ENCODE peak calls at places on chromosomes 4 and X, in eight cellular contexts. V is body of pancreas; A is CD8-positive, alpha-beta T cell; N is lung; C is PC-3; Q is HCT116; R is GM23248; D is breast epithelium. L is an unnamed sample.

GRCh38 chr4:33369366-33369899 is 2649.3 kb downstream of the PCDH7 start:
- DNase-seq in V (no peak), A (no peak), N (no peak), C (peak; percentile 74), Q (peak; percentile 66), R (peak; percentile 58), D (no peak), L (peak; percentile 18)

GRCh38 chrX:10077425-10078188 is 79.2 kb upstream of the CLCN4 start:
- DNase-seq in V (no peak), A (no peak), N (no peak), C (peak; percentile 82), Q (no peak), R (peak; percentile 71), D (no peak), L (no peak)

GRCh38 chr4:60241886-60242285 is 958.2 kb upstream of the ADGRL3 start:
- DNase-seq in V (no peak), A (no peak), N (no peak), C (no peak), Q (no peak), R (no peak), D (no peak), L (no peak)

GRCh38 chrX:131869182-131869581 is 153.9 kb upstream of the STK26 start:
- DNase-seq in V (no peak), A (no peak), N (no peak), C (no peak), Q (no peak), R (no peak), D (no peak), L (no peak)

GRCh38 chr4:4387531-4388311 is 819 bp downstream of the NSG1 start:
- DNase-seq in V (no peak), A (peak; percentile 16), N (no peak), C (no peak), Q (no peak), R (peak; percentile 24), D (no peak), L (no peak)

GRCh38 chr4:54187148-54187547 is 41.9 kb upstream of the PDGFRA start:
- DNase-seq in V (no peak), A (no peak), N (no peak), C (no peak), Q (no peak), R (no peak), D (no peak), L (no peak)

GRCh38 chrX:41241962-41242361 is 92.0 kb upstream of the DDX3X start:
- DNase-seq in V (no peak), A (no peak), N (no peak), C (no peak), Q (no peak), R (no peak), D (no peak), L (no peak)

GRCh38 chr4:3689006-3689405 is 77.2 kb upstream of the ADRA2C start:
- DNase-seq in V (no peak), A (no peak), N (no peak), C (no peak), Q (no peak), R (no peak), D (no peak), L (no peak)

GRCh38 chr4:127968565-127968964 is 3.4 kb downstream of the ABHD18 start:
- DNase-seq in V (no peak), A (no peak), N (no peak), C (no peak), Q (no peak), R (no peak), D (no peak), L (no peak)

GRCh38 chr4:127965803-127966175 is 583 bp downstream of the ABHD18 start:
- DNase-seq in V (peak; percentile 81), A (peak; percentile 52), N (peak; percentile 48), C (peak; percentile 33), Q (peak; percentile 52), R (peak; percentile 33), D (peak; percentile 40), L (no peak)

GRCh38 chr4:127959794-127960193 is 5.2 kb downstream of the MFSD8 start:
- DNase-seq in V (no peak), A (no peak), N (no peak), C (no peak), Q (no peak), R (peak; percentile 12), D (no peak), L (no peak)

GRCh38 chr4:127967141-127967775 is 2.1 kb downstream of the ABHD18 start:
- DNase-seq in V (no peak), A (no peak), N (no peak), C (no peak), Q (no peak), R (no peak), D (no peak), L (no peak)

GRCh38 chr4:127965062-127965802 is at the start of the genes ABHD18 and MFSD8:
- DNase-seq in V (peak; percentile 100), A (peak; percentile 98), N (peak; percentile 100), C (peak; percentile 98), Q (peak; percentile 99), R (peak; percentile 100), D (peak; percentile 98), L (peak; percentile 98)
- H3K27ac ChIP-seq in V (peak within 1 kb of the TSS; percentile 99), A (peak within 1 kb of the TSS; percentile 91), N (peak within 1 kb of the TSS; percentile 93), C (peak within 1 kb of the TSS; percentile 73), Q (peak within 1 kb of the TSS; percentile 87), R (peak within 1 kb of the TSS; percentile 62), D (peak within 1 kb of the TSS; percentile 95), L (peak within 1 kb of the TSS; percentile 92)

GRCh38 chr4:7475207-7475606 is 40.5 kb upstream of the PSAPL1 start:
- DNase-seq in V (no peak), A (no peak), N (no peak), C (no peak), Q (no peak), R (no peak), D (no peak), L (no peak)

GRCh38 chr4:7476820-7477219 is 42.1 kb upstream of the PSAPL1 start:
- DNase-seq in V (no peak), A (no peak), N (no peak), C (no peak), Q (no peak), R (no peak), D (no peak), L (no peak)

GRCh38 chr4:7480423-7480822 is 45.7 kb upstream of the PSAPL1 start:
- DNase-seq in V (no peak), A (no peak), N (no peak), C (no peak), Q (no peak), R (no peak), D (no peak), L (no peak)

GRCh38 chr4:7478665-7479064 is 43.9 kb upstream of the PSAPL1 start:
- DNase-seq in V (no peak), A (no peak), N (no peak), C (no peak), Q (no peak), R (no peak), D (no peak), L (no peak)

GRCh38 chr4:7477695-7478094 is 43.0 kb upstream of the PSAPL1 start:
- DNase-seq in V (no peak), A (no peak), N (no peak), C (no peak), Q (no peak), R (no peak), D (no peak), L (no peak)
- H3K27me3 ChIP-seq in V (no peaks in the 10 kb centered on the region), A (no peaks in the 10 kb centered on the region), N (no peaks in the 10 kb centered on the region), C (no peaks in the 10 kb centered on the region), Q (peaks cover 4% of the 10 kb centered on the region), R (no peaks in the 10 kb centered on the region), D (no peaks in the 10 kb centered on the region), L (peaks cover 25% of the 10 kb centered on the region)

DNA sequence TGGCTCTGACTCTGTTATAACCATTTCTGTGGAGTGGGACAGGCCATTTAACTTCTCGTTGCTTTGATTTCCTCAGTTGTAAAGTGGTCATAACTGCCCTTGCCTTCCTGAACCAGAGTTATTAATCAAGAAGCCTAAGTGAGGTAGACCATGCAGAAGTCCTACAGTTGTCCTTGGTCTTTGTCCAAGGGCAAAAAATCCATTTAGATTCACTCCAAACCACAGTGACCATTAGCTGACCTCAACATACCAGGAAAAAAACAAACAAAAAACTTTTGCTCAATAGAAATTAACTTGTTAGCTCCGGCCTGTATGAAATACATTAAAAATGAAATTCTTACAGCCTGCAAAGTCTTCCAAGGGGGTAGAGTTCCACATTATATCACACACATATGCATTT is 52.7 kb downstream of the TBC1D9 start:
- DNase-seq in V (no peak), A (no peak), N (no peak), C (no peak), Q (no peak), R (no peak), D (no peak), L (no peak)
- H3K27ac ChIP-seq in V (no peak overlapping the region), A (no peak overlapping the region), N (peak overlapping the region; percentile 20), C (no peak overlapping the region), Q (no peak overlapping the region), R (no peak overlapping the region), D (peak overlapping the region; percentile 73), L (no peak overlapping the region)

GRCh38 chrX:70241501-70241900 is 7.0 kb downstream of the AWAT1 start:
- DNase-seq in V (no peak), A (no peak), N (no peak), C (no peak), Q (no peak), R (no peak), D (no peak), L (no peak)
- H3K27me3 ChIP-seq in V (no peaks in the 10 kb centered on the region), A (no peaks in the 10 kb centered on the region), N (no peaks in the 10 kb centered on the region), C (no peaks in the 10 kb centered on the region), Q (no peaks in the 10 kb centered on the region), R (no peaks in the 10 kb centered on the region), D (no peaks in the 10 kb centered on the region), L (no peaks in the 10 kb centered on the region)

GRCh38 chrX:101931494-101932248 is at the start of gene ZMAT1:
- DNase-seq in V (peak; percentile 92), A (peak; percentile 86), N (peak; percentile 95), C (peak; percentile 57), Q (peak; percentile 77), R (peak; percentile 81), D (peak; percentile 88), L (no peak)
- H3K27ac ChIP-seq in V (peak within 1 kb of the TSS; percentile 51), A (peak within 1 kb of the TSS; percentile 59), N (peak within 1 kb of the TSS; percentile 98), C (no peak within 1 kb of the TSS), Q (peak within 1 kb of the TSS; percentile 59), R (no peak within 1 kb of the TSS), D (peak within 1 kb of the TSS; percentile 93), L (no peak within 1 kb of the TSS)

DNA sequence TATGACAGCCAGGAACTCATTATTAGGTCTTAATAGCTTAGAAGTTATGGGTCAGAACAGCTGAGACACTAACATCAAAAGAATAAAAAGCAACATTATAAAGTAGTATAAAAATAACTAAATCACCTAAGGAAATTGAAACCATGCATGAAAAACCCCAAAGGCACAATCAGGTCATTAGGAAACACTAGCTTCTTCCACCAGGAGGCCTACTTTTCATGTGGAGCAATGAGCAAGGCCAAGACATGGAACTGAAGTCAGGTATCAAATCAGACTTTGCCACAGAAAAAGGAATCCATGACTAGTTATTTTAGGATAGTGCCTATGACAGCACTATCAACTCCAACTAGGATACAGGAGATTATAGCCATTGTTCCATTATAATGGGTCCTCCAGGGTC is 7.9 kb downstream of the HUWE1 start:
- DNase-seq in V (no peak), A (no peak), N (no peak), C (peak; percentile 29), Q (no peak), R (peak; percentile 38), D (no peak), L (no peak)
- H3K27me3 ChIP-seq in V (no peaks in the 10 kb centered on the region), A (no peaks in the 10 kb centered on the region), N (no peaks in the 10 kb centered on the region), C (no peaks in the 10 kb centered on the region), Q (no peaks in the 10 kb centered on the region), R (no peaks in the 10 kb centered on the region), D (no peaks in the 10 kb centered on the region), L (no peaks in the 10 kb centered on the region)